ENCODE peak calls at places on chromosome 22, in four cellular contexts. N, V, U and T are unnamed samples.

GRCh38 chr22:24189249-24190158 is 8.2 kb downstream of the SUSD2 start:
- DNase-seq in N (peak), V (peak), U (peak), T (peak)

GRCh38 chr22:32312748-32313147 is 44.9 kb upstream of the RFPL3 start:
- DNase-seq in N (no peak), V (no peak), U (no peak), T (no peak)

GRCh38 chr22:48404004-48404403 is 1423.7 kb downstream of the BRD1 start:
- DNase-seq in N (no peak), V (no peak), U (no peak), T (no peak)

GRCh38 chr22:32352681-32353080 is 5.0 kb upstream of the RFPL3 start:
- DNase-seq in N (no peak), V (no peak), U (no peak), T (no peak)

GRCh38 chr22:40010752-40011145 is 16.0 kb downstream of the FAM83F start:
- DNase-seq in N (no peak), V (no peak), U (no peak), T (no peak)

GRCh38 chr22:39117585-39118191 is 20.6 kb downstream of the APOBEC3H start:
- DNase-seq in N (peak), V (peak), U (no peak), T (peak)

GRCh38 chr22:38205261-38206128 is 3.7 kb downstream of the MAFF start:
- DNase-seq in N (no peak), V (no peak), U (peak), T (peak)

GRCh38 chr22:27679722-27680488 is 121.7 kb downstream of the MN1 start:
- DNase-seq in N (no peak), V (no peak), U (no peak), T (no peak)

GRCh38 chr22:46293591-46294260 is 2.9 kb upstream of the GTSE1 start:
- DNase-seq in N (no peak), V (no peak), U (peak), T (peak)

GRCh38 chr22:31329029-31329428 is 17.1 kb downstream of the PATZ1 start:
- DNase-seq in N (no peak), V (no peak), U (no peak), T (no peak)

GRCh38 chr22:49503896-49504521 is 323.7 kb downstream of the BRD1 start:
- DNase-seq in N (no peak), V (no peak), U (no peak), T (no peak)

GRCh38 chr22:37985050-37985585 is 763 bp upstream of the SOX10 start:
- DNase-seq in N (no peak), V (no peak), U (no peak), T (no peak)

GRCh38 chr22:42330953-42331525 is 60.6 kb upstream of the TCF20 start:
- DNase-seq in N (no peak), V (no peak), U (no peak), T (no peak)

GRCh38 chr22:24416095-24416494 is 11.3 kb upstream of the ADORA2A start:
- DNase-seq in N (peak), V (no peak), U (no peak), T (no peak)

GRCh38 chr22:47210112-47210657 is 447.7 kb downstream of the TBC1D22A start:
- DNase-seq in N (no peak), V (no peak), U (no peak), T (no peak)

GRCh38 chr22:41411021-41411851 is 29.5 kb downstream of the TEF start:
- DNase-seq in N (no peak), V (no peak), U (no peak), T (no peak)

GRCh38 chr22:41548830-41549211 is 4.6 kb upstream of the POLR3H start:
- DNase-seq in N (no peak), V (no peak), U (no peak), T (no peak)

GRCh38 chr22:42848941-42849340 is 8.1 kb downstream of the ARFGAP3 start:
- DNase-seq in N (no peak), V (no peak), U (no peak), T (no peak)

GRCh38 chr22:48579035-48579914 is 1248.4 kb downstream of the BRD1 start:
- DNase-seq in N (no peak), V (no peak), U (no peak), T (no peak)

GRCh38 chr22:49031746-49032330 is 795.8 kb downstream of the BRD1 start:
- DNase-seq in N (no peak), V (no peak), U (no peak), T (no peak)

GRCh38 chr22:33807465-33807864 is 112.8 kb downstream of the LARGE1 start:
- DNase-seq in N (no peak), V (no peak), U (no peak), T (peak)

GRCh38 chr22:43159484-43160178 is 8.3 kb downstream of the TSPO start:
- DNase-seq in N (peak), V (no peak), U (no peak), T (peak)

GRCh38 chr22:29157759-29158535 is 47.7 kb upstream of the EMID1 start:
- DNase-seq in N (no peak), V (no peak), U (no peak), T (no peak)
- H3K4me3 ChIP-seq in N (no peak), V (no peak), U (no peak), T (no peak)

GRCh38 chr22:19909350-19910179 is 32.0 kb upstream of the COMT start:
- DNase-seq in N (peak), V (peak), U (peak), T (peak)
- H3K4me3 ChIP-seq in N (no peak), V (no peak), U (no peak), T (no peak)

DNA sequence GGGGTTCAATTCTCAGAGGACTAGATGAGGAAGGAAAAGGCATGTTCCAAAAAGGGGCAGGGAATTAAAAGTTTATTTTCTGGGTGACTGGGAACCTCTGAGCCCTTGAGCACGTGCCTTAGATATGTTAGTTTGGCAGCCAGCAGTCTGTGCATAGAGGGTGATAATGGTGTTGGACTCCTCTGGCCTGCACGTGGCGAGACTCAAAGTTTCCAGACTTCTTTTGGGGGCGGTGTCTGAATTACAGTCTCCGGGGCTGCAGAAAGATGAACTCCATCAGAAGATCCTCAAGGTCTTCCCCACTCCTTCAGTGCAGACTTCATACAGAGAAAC is 861 bp upstream of the ZNRF3 start:
- DNase-seq in N (no peak), V (peak), U (peak), T (peak)
- H3K4me3 ChIP-seq in N (peak), V (peak), U (peak), T (peak)

GRCh38 chr22:44753189-44754042 is 1.0 kb downstream of the ARHGAP8 start:
- DNase-seq in N (no peak), V (no peak), U (no peak), T (peak)
- H3K4me3 ChIP-seq in N (peak), V (no peak), U (no peak), T (no peak)

GRCh38 chr22:36816338-36816634 is 549 bp downstream of the PVALB start:
- DNase-seq in N (no peak), V (no peak), U (no peak), T (no peak)
- H3K4me3 ChIP-seq in N (no peak), V (no peak), U (no peak), T (no peak)

DNA sequence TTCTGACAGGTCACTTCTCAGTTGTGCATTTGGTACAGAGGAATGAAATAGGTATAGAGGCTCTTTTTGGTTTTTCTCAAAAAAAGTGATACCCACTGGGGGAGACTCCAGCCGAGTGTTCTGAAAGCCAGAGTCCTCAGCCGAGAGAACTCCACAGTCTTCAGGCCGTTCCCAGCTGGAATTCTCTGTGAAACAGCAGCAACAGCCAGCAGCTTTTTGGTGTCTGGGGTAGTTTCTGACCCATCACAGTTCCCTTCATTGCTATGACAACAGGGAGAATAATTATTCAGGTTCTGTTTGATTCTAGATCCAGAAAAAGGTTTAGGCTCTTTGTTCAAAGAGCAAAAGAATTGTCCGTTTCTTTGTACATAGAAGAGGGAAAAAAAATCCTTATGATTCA is 84.6 kb downstream of the C22orf31 start:
- DNase-seq in N (no peak), V (no peak), U (no peak), T (no peak)
- H3K4me3 ChIP-seq in N (peak), V (peak), U (no peak), T (peak)

DNA sequence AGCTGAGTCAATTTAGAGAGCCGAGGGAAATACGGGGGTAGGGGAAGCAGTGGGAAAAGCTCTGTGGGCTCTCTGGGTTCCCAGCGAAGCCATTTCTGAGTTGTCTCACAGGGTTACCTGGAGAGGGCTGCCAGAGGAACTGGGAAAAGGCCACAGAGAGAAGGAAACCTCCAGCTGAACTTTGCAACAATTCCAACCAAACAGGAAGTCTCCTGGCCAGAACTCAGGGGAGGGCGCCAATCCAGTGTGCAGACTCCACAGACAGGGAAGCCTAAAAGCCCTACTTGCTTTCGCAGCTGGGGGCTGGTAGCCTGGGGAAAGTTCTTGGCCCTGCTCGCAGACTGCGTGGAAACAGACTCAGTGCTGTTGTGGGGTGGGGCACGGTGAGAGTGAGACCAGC is 23.1 kb upstream of the GNAZ start:
- DNase-seq in N (no peak), V (no peak), U (no peak), T (peak)
- H3K4me3 ChIP-seq in N (no peak), V (no peak), U (no peak), T (no peak)

GRCh38 chr22:50621948-50622722 is 5.8 kb downstream of the ARSA start:
- DNase-seq in N (no peak), V (no peak), U (no peak), T (no peak)

GRCh38 chr22:50621491-50621880 is 6.5 kb downstream of the ARSA start:
- DNase-seq in N (no peak), V (no peak), U (no peak), T (no peak)

GRCh38 chr22:50624347-50625130 is 3.4 kb downstream of the ARSA start:
- DNase-seq in N (no peak), V (no peak), U (no peak), T (no peak)

GRCh38 chr22:50622723-50623327 is 5.1 kb downstream of the ARSA start:
- DNase-seq in N (peak), V (peak), U (no peak), T (no peak)

DNA sequence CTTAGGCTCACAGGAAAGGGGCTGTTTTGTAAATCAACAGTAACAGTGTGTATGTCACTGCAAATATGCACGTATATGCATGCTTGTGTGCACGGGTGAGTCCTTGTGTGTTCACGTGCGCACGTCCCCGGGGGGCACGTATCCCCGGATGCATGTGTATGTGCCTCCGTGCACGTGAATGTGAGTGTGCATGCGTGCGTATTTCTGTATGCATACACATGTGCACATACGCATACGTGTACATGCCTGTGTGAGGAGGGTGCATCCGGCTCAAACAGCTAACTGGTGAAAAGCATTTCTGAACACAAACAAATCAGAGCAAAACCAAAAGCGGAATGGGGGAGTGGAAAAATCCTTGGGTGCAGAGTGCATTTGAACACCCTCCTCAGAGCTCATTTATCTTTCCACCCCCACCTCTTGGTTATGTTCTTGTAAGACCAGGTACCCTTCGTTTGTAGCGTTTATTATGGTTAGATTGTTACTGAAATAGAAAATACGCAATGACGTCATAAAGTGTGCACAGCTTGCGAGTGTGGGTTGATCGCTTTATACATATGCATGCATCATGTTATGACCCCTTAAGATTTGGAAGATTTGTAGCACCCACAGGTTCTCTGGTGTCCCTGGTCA is 7.0 kb downstream of the ARSA start:
- DNase-seq in N (no peak), V (no peak), U (no peak), T (no peak)
- H3K4me3 ChIP-seq in N (no peak), V (no peak), U (no peak), T (no peak)

GRCh38 chr22:19175602-19176174 is 2.8 kb downstream of the SLC25A1 start:
- DNase-seq in N (peak), V (no peak), U (no peak), T (no peak)

GRCh38 chr22:19176732-19177131 is 1.8 kb downstream of the SLC25A1 start:
- DNase-seq in N (peak), V (no peak), U (no peak), T (no peak)

GRCh38 chr22:19176175-19176630 is 2.3 kb downstream of the SLC25A1 start:
- DNase-seq in N (peak), V (no peak), U (no peak), T (no peak)

GRCh38 chr22:19174106-19175025 is 4.2 kb downstream of the SLC25A1 start:
- DNase-seq in N (peak), V (peak), U (no peak), T (peak)

DNA sequence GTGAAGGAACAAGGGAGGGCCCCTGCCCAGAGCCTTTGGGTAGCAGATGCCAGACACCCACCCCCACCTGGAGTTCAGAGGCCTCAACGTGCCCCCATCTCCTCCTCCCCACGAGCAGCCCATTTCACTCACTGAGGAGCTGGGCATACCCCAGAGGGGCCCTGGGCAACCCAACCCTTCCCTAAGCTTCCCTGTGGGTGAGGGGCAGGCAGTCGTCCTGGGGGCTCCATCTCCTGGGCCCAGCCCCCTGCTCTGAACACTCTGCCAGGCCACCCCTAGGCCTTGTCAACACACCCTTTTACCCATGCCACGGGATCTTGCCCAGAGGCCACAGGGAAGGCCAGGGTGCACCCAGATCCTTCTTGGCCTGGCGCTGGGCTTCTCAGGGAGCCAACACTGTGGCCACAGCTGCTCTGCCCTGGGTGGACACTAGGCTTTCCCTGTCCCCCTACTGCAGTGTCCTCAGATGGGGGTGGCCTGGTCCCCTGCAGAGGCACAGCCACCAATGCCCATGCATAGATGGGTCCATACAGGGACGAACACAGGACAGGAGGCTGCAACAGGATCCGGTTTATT is 3.4 kb downstream of the SLC25A1 start:
- DNase-seq in N (no peak), V (no peak), U (no peak), T (no peak)
- H3K4me3 ChIP-seq in N (no peak), V (no peak), U (no peak), T (no peak)